ENCODE peak calls at places on chromosomes 11 and 22, in eight cellular contexts. H, F, N, S, Q, B, P and U are unnamed samples.

GRCh38 chr11:70066136-70066520 is 12.0 kb upstream of the ANO1 start:
- DNase-seq in F (no peak), Q (no peak), H (no peak), B (no peak), P (no peak), N (no peak), S (no peak), U (no peak)

GRCh38 chr22:34841321-34841901 is 224.5 kb upstream of the ISX start:
- DNase-seq in H (no peak), N (no peak), F (no peak), B (peak), P (no peak), S (no peak), Q (no peak), U (no peak)

GRCh38 chr11:81039916-81040530 is 1599.2 kb upstream of the TENM4 start:
- DNase-seq in Q (no peak), F (no peak), B (no peak), N (no peak), P (no peak), H (no peak), S (no peak), U (no peak)

GRCh38 chr11:14114269-14114668 is 151.7 kb downstream of the SPON1 start:
- DNase-seq in H (no peak), P (no peak), F (peak), B (no peak), S (no peak), N (no peak), Q (no peak), U (no peak)

GRCh38 chr11:90204832-90205646 is 17.8 kb downstream of the CHORDC1 start:
- DNase-seq in H (peak), N (peak), F (peak), S (peak), B (peak), P (no peak), Q (peak), U (peak)

GRCh38 chr22:44931077-44931540 is 78.7 kb downstream of the PHF21B start:
- DNase-seq in B (peak), Q (no peak), H (peak), P (peak), F (no peak), S (peak), N (no peak), U (no peak)

GRCh38 chr11:62427630-62428233 is 8.9 kb downstream of the SCGB1A1 start:
- DNase-seq in P (no peak), F (peak), Q (no peak), N (peak), S (peak), B (no peak), H (no peak), U (peak)

GRCh38 chr11:57476883-57477506 is 16.7 kb downstream of the RTN4RL2 start:
- DNase-seq in B (peak), S (peak), H (peak), P (no peak), F (no peak), N (peak), Q (no peak), U (peak)

GRCh38 chr11:44621140-44621681 is 55.7 kb downstream of the CD82 start:
- DNase-seq in P (peak), S (peak), F (peak), H (peak), N (peak), B (peak), Q (no peak), U (peak)

GRCh38 chr22:47401976-47402770 is 639.7 kb downstream of the TBC1D22A start:
- DNase-seq in B (no peak), N (no peak), F (no peak), Q (no peak), P (no peak), H (no peak), S (no peak), U (no peak)
- TF ChIP-seq CTCF in B (no peak), N (no peak), F (no peak), Q (no peak), P (no peak), H (no peak), S (no peak), U (no peak)

DNA sequence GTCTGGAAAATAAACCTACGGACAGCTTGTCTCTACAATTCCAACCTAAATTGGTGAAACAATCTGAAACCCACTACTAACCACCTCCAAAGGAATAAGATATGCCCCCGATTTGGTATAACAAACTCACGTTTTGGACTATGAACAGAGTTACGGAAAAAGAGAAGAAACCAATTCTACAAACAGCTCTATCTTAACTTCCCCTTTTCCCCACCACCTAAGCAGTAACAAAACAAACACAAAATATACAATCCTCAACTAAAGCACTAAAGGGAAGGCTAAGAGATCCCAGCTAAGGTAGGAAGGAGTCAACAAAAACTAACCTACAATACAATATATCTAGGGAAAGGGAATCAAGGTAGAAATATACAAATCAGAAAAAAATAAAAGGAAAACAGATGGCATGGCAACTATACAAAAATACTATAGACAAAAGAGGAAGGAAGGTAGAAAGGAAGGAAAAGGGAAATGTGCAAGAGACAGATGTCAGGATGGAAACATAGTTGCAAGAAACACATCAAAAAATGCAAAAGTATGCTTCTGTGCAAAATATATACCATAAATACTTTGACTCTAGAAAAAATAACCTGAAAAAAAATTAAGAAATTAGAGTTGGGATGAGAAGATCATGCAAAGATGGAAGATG is 43.9 kb upstream of the LYVE1 start:
- DNase-seq in Q (no peak), F (no peak), P (no peak), N (no peak), S (no peak), B (no peak), H (no peak), U (no peak)
- TF ChIP-seq CTCF in Q (no peak), F (no peak), P (no peak), N (no peak), S (no peak), B (no peak), H (no peak), U (no peak)

GRCh38 chr11:65672982-65673381 is 10.3 kb upstream of the RELA start:
- DNase-seq in F (no peak), Q (no peak), B (no peak), P (no peak), H (no peak), N (no peak), S (no peak), U (no peak)

GRCh38 chr11:65672180-65672860 is 9.6 kb upstream of the RELA start:
- DNase-seq in B (no peak), H (no peak), Q (no peak), F (no peak), P (no peak), S (no peak), N (no peak), U (no peak)
- TF ChIP-seq CTCF in B (no peak), H (no peak), Q (no peak), F (no peak), P (no peak), S (no peak), N (no peak), U (no peak)

GRCh38 chr22:38494939-38495338 is 11.2 kb downstream of the DDX17 start:
- DNase-seq in Q (no peak), B (no peak), S (no peak), F (no peak), N (no peak), H (no peak), P (no peak), U (no peak)
- TF ChIP-seq CTCF in Q (peak), B (no peak), S (no peak), F (no peak), N (no peak), H (no peak), P (no peak), U (no peak)

GRCh38 chr11:75014129-75014528 is 25.4 kb downstream of the NEU3 start:
- DNase-seq in B (no peak), P (no peak), Q (peak), N (peak), F (peak), H (no peak), S (peak), U (no peak)
- TF ChIP-seq CTCF in B (peak), P (no peak), Q (peak), N (peak), F (peak), H (no peak), S (peak), U (no peak)

GRCh38 chr22:28925916-28926315 is 42.5 kb downstream of the ZNRF3 start:
- DNase-seq in N (no peak), F (no peak), Q (no peak), S (no peak), P (no peak), H (no peak), B (no peak), U (no peak)
- TF ChIP-seq CTCF in N (no peak), F (no peak), Q (no peak), S (no peak), P (no peak), H (no peak), B (no peak), U (no peak)

GRCh38 chr11:71420455-71421241 is 27.5 kb downstream of the DHCR7 start:
- DNase-seq in S (peak), B (peak), Q (peak), P (no peak), F (peak), N (peak), H (peak), U (no peak)
- TF ChIP-seq CTCF in S (peak), B (peak), Q (peak), P (no peak), F (peak), N (peak), H (peak), U (peak)

GRCh38 chr11:101428918-101429317 is 154.9 kb downstream of the TRPC6 start:
- DNase-seq in N (peak), F (peak), P (no peak), Q (no peak), S (peak), B (peak), H (no peak), U (no peak)
- TF ChIP-seq CTCF in N (peak), F (peak), P (no peak), Q (peak), S (peak), B (peak), H (no peak), U (peak)

GRCh38 chr11:20093775-20094174 is 66.5 kb downstream of the DBX1 start:
- DNase-seq in F (no peak), S (peak), Q (no peak), N (no peak), H (no peak), B (no peak), P (no peak), U (no peak)
- TF ChIP-seq CTCF in F (no peak), S (no peak), Q (peak), N (no peak), H (no peak), B (no peak), P (no peak), U (no peak)